ENCODE peak calls at places on chromosome 11, in four cellular contexts. K is K562, O is HepG2, Z is GM12878. A is an unnamed sample.

GRCh38 chr11:121318848-121319834 is 26.6 kb downstream of the SC5D start:
- DNase-seq in K (peak), O (peak), Z (no peak), A (peak)

GRCh38 chr11:117843666-117844484 is 19.3 kb upstream of the FXYD2 start:
- DNase-seq in K (peak), O (no peak), Z (no peak), A (peak)

GRCh38 chr11:125999234-125999880 is 53.5 kb downstream of the VSIG10L2 start:
- DNase-seq in K (no peak), O (no peak), Z (no peak), A (no peak)

GRCh38 chr11:123176785-123177184 is 18.3 kb downstream of the CLMP start:
- DNase-seq in K (no peak), O (no peak), Z (no peak), A (no peak)

GRCh38 chr11:114377612-114378267 is 22.6 kb downstream of the C11orf71 start:
- DNase-seq in K (no peak), O (no peak), Z (no peak), A (no peak)

GRCh38 chr11:92671081-92671480 is 298.4 kb upstream of the MTNR1B start:
- DNase-seq in K (no peak), O (no peak), Z (no peak), A (no peak)

GRCh38 chr11:58629857-58630256 is 7.4 kb downstream of the CNTF start:
- DNase-seq in K (peak), O (peak), Z (no peak), A (peak)

GRCh38 chr11:20154381-20154780 is 5.9 kb downstream of the DBX1 start:
- DNase-seq in K (no peak), O (no peak), Z (no peak), A (no peak)

GRCh38 chr11:2807276-2807681 is 78.3 kb downstream of the CDKN1C start:
- DNase-seq in K (no peak), O (peak), Z (no peak), A (no peak)

GRCh38 chr11:12224537-12224893 is 114.1 kb downstream of the MICAL2 start:
- DNase-seq in K (no peak), O (no peak), Z (peak), A (no peak)

GRCh38 chr11:11612439-11612838 is 9.4 kb downstream of the GALNT18 start:
- DNase-seq in K (no peak), O (no peak), Z (no peak), A (no peak)

GRCh38 chr11:90476442-90477007 is 253.7 kb upstream of the CHORDC1 start:
- DNase-seq in K (no peak), O (peak), Z (peak), A (no peak)

GRCh38 chr11:48005133-48005532 is 24.8 kb downstream of the PTPRJ start:
- DNase-seq in K (no peak), O (no peak), Z (no peak), A (no peak)

GRCh38 chr11:65973439-65974110 is 12.0 kb downstream of the SART1 start:
- DNase-seq in K (no peak), O (no peak), Z (no peak), A (no peak)

GRCh38 chr11:124681421-124681820 is 7.7 kb downstream of the SPA17 start:
- DNase-seq in K (no peak), O (no peak), Z (no peak), A (no peak)

GRCh38 chr11:19689281-19689975 is 23.2 kb upstream of the NAV2 start:
- DNase-seq in K (no peak), O (no peak), Z (no peak), A (no peak)

GRCh38 chr11:7597620-7598019 is 75.7 kb downstream of the CYB5R2 start:
- DNase-seq in K (no peak), O (no peak), Z (no peak), A (no peak)

GRCh38 chr11:104776501-104777170 is 121.6 kb downstream of the CASP12 start:
- DNase-seq in K (no peak), O (no peak), Z (no peak), A (no peak)

GRCh38 chr11:30326114-30326783 is 3.3 kb downstream of the ARL14EP start:
- DNase-seq in K (no peak), O (no peak), Z (no peak), A (no peak)

GRCh38 chr11:116610190-116610589 is 162.6 kb downstream of the BUD13 start:
- DNase-seq in K (no peak), O (no peak), Z (no peak), A (no peak)

GRCh38 chr11:105618343-105618955 is 8.6 kb downstream of the GRIA4 start:
- DNase-seq in K (no peak), O (no peak), Z (no peak), A (no peak)

GRCh38 chr11:60966867-60967266 is 4.6 kb upstream of the CD6 start:
- DNase-seq in K (no peak), O (no peak), Z (no peak), A (no peak)

GRCh38 chr11:67996622-67997459 is 7.1 kb downstream of the UNC93B1 start:
- DNase-seq in K (peak), O (no peak), Z (no peak), A (peak)

GRCh38 chr11:119999220-119999619 is 138.7 kb downstream of the TRIM29 start:
- DNase-seq in K (no peak), O (no peak), Z (no peak), A (no peak)

GRCh38 chr11:130631119-130631518 is 182.7 kb downstream of the ADAMTS15 start:
- DNase-seq in K (no peak), O (no peak), Z (no peak), A (no peak)

GRCh38 chr11:60872124-60872951 is 5.0 kb downstream of the ZP1 start:
- DNase-seq in K (no peak), O (no peak), Z (no peak), A (no peak)

GRCh38 chr11:39806652-39807051 is 1652.8 kb downstream of the LRRC4C start:
- DNase-seq in K (no peak), O (no peak), Z (no peak), A (no peak)

GRCh38 chr11:77073328-77074001 is 6.7 kb downstream of the CAPN5 start:
- DNase-seq in K (peak), O (peak), Z (no peak), A (no peak)

GRCh38 chr11:65866524-65867283 is 5.9 kb downstream of the EFEMP2 start:
- DNase-seq in K (no peak), O (no peak), Z (no peak), A (no peak)

GRCh38 chr11:126319374-126319740 is 15.5 kb downstream of the DCPS start:
- DNase-seq in K (no peak), O (no peak), Z (no peak), A (no peak)

GRCh38 chr11:119342023-119342300 is 1.3 kb upstream of the C1QTNF5 start:
- DNase-seq in K (no peak), O (no peak), Z (no peak), A (no peak)

GRCh38 chr11:86816251-86816726 is 15.9 kb downstream of the PRSS23 start:
- DNase-seq in K (no peak), O (no peak), Z (no peak), A (no peak)

GRCh38 chr11:2329551-2329950 is 27.7 kb downstream of the TSPAN32 start:
- DNase-seq in K (no peak), O (no peak), Z (no peak), A (no peak)

GRCh38 chr11:28072321-28072720 is 35.6 kb downstream of the KIF18A start:
- DNase-seq in K (no peak), O (no peak), Z (no peak), A (no peak)

GRCh38 chr11:120255519-120255866 is 15.6 kb downstream of the POU2F3 start:
- DNase-seq in K (no peak), O (no peak), Z (no peak), A (no peak)

GRCh38 chr11:77069336-77069968 is 2.7 kb downstream of the CAPN5 start:
- DNase-seq in K (no peak), O (no peak), Z (no peak), A (no peak)

GRCh38 chr11:16356057-16356750 is at the start of gene SOX6:
- DNase-seq in K (peak), O (peak), Z (no peak), A (no peak)

GRCh38 chr11:131464024-131464423 is 93.6 kb downstream of the NTM start:
- DNase-seq in K (no peak), O (no peak), Z (no peak), A (no peak)

GRCh38 chr11:2933376-2934056 is 4.3 kb upstream of the PHLDA2 start:
- DNase-seq in K (no peak), O (no peak), Z (peak), A (no peak)

GRCh38 chr11:3641191-3641590 is 601 bp downstream of the ART5 start:
- DNase-seq in K (no peak), O (no peak), Z (no peak), A (no peak)

GRCh38 chr11:35558468-35558867 is 33.1 kb upstream of the PAMR1 start:
- DNase-seq in K (no peak), O (no peak), Z (no peak), A (no peak)
- TF ChIP-seq TARDBP in K (no peak), O (no peak), Z (no peak), A (no peak)

GRCh38 chr11:95098826-95099225 is 9.2 kb downstream of the ENDOD1 start:
- DNase-seq in K (no peak), O (no peak), Z (no peak), A (no peak)

GRCh38 chr11:95101935-95102334 is 12.3 kb downstream of the ENDOD1 start:
- DNase-seq in K (no peak), O (no peak), Z (no peak), A (no peak)

GRCh38 chr11:95100856-95101507 is 11.3 kb downstream of the ENDOD1 start:
- DNase-seq in K (no peak), O (no peak), Z (no peak), A (no peak)

GRCh38 chr11:95097209-95097608 is 7.6 kb downstream of the ENDOD1 start:
- DNase-seq in K (no peak), O (no peak), Z (no peak), A (no peak)

DNA sequence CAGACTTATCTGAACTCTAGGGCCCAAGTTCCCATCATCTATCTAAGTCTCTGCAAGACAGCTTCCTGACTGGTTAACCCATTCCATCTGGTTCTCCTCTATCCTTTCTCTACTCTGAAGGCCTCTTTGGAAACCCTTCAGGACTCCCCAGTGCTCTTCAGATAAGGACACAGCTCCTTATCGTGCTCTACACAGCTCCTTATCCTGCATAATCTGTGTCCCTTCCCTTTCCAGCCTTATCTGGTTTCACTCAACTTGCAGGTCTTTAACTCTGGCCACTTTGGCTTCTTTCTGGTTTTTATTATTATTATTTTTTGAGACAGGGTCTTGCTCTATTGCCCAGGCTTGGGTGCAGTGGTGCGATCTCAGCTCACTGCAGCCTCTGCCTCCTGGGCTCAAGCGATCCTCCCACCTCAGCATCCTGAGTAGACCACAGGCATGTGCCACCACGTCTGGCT is 10.6 kb downstream of the ENDOD1 start:
- DNase-seq in K (peak), O (no peak), Z (no peak), A (no peak)
- TF ChIP-seq FOXK2 in K (no peak), O (no peak), Z (no peak), A (no peak)

GRCh38 chr11:44737686-44738085 is 10.9 kb downstream of the TSPAN18 start:
- DNase-seq in K (no peak), O (no peak), Z (no peak), A (no peak)
- TF ChIP-seq TARDBP in K (no peak), O (no peak), Z (no peak), A (no peak)

DNA sequence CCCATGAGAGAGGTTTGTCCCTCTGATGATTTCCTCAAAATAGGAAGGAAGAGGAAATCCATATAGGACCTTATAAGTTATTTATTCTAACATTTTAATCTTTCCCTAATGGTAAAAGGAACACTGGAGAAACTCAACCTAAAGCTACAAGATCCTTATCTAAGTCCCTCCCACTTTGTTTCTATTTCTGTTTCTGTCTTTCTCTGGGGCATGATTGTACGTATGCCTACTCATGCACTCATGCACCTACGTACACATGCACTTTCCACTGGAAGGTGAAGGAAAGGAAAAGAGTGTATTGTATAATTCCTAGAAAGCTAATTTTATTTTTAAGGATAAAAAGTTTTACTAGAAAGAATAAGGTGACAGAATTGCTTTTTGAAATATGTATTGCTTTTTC is 125.0 kb downstream of the RAB38 start:
- DNase-seq in K (no peak), O (no peak), Z (no peak), A (no peak)
- TF ChIP-seq FOXK2 in K (no peak), O (no peak), Z (no peak), A (no peak)

GRCh38 chr11:36023922-36024321 is 80.1 kb downstream of the LDLRAD3 start:
- DNase-seq in K (no peak), O (no peak), Z (no peak), A (no peak)
- TF ChIP-seq TARDBP in K (no peak), O (no peak), Z (no peak), A (no peak)